ENCODE peak calls at places on chromosomes 11 and 22, in seven cellular contexts. One of them, this sample, is unnamed.

GRCh38 chr22:34587357-34588356 is 478.3 kb upstream of the ISX start:
- DNase-seq in fibroblast of lung: no peak
- DNase-seq in psoas muscle: no peak
- DNase-seq in omental fat pad: no peak
- DNase-seq in cardiac fibroblast: no peak
- DNase-seq in endodermal cell: no peak
- DNase-seq in AG09319: no peak
- DNase-seq in this sample: no peak

GRCh38 chr11:19577849-19578619 is 134.6 kb upstream of the NAV2 start:
- DNase-seq in fibroblast of lung: peak; percentile 26
- DNase-seq in psoas muscle: peak; percentile 33
- DNase-seq in omental fat pad: no peak
- DNase-seq in cardiac fibroblast: peak; percentile 89
- DNase-seq in endodermal cell: no peak
- DNase-seq in AG09319: no peak
- DNase-seq in this sample: peak; percentile 77

GRCh38 chr22:17371446-17371845 is 2.2 kb downstream of the CECR2 start:
- DNase-seq in fibroblast of lung: no peak
- DNase-seq in psoas muscle: no peak
- DNase-seq in omental fat pad: no peak
- DNase-seq in cardiac fibroblast: no peak
- DNase-seq in endodermal cell: no peak
- DNase-seq in AG09319: no peak
- DNase-seq in this sample: no peak

GRCh38 chr11:88171982-88172381 is 3.3 kb downstream of the RAB38 start:
- DNase-seq in fibroblast of lung: no peak
- DNase-seq in psoas muscle: no peak
- DNase-seq in omental fat pad: no peak
- DNase-seq in cardiac fibroblast: no peak
- DNase-seq in endodermal cell: no peak
- DNase-seq in AG09319: no peak
- DNase-seq in this sample: peak; percentile 35

GRCh38 chr11:127825185-127825584 is 762.2 kb downstream of the ETS1 start:
- DNase-seq in fibroblast of lung: no peak
- DNase-seq in psoas muscle: no peak
- DNase-seq in omental fat pad: no peak
- DNase-seq in cardiac fibroblast: no peak
- DNase-seq in endodermal cell: no peak
- DNase-seq in AG09319: no peak
- DNase-seq in this sample: no peak

GRCh38 chr11:22928207-22928917 is 68.1 kb upstream of the CCDC179 start:
- DNase-seq in fibroblast of lung: no peak
- DNase-seq in psoas muscle: no peak
- DNase-seq in omental fat pad: no peak
- DNase-seq in cardiac fibroblast: no peak
- DNase-seq in endodermal cell: no peak
- DNase-seq in AG09319: no peak
- DNase-seq in this sample: no peak

GRCh38 chr22:35684270-35684700 is 33.4 kb upstream of the APOL5 start:
- DNase-seq in fibroblast of lung: peak; percentile 81
- DNase-seq in psoas muscle: no peak
- DNase-seq in omental fat pad: no peak
- DNase-seq in cardiac fibroblast: peak; percentile 77
- DNase-seq in endodermal cell: peak; percentile 75
- DNase-seq in AG09319: peak; percentile 29
- DNase-seq in this sample: peak; percentile 66

GRCh38 chr11:74325649-74326645 is 14.5 kb upstream of the P4HA3 start:
- DNase-seq in fibroblast of lung: peak; percentile 98
- DNase-seq in psoas muscle: peak; percentile 85
- DNase-seq in omental fat pad: no peak
- DNase-seq in cardiac fibroblast: peak; percentile 98
- DNase-seq in endodermal cell: no peak
- DNase-seq in AG09319: peak; percentile 78
- DNase-seq in this sample: peak; percentile 91

GRCh38 chr22:50553310-50553709 is 7.6 kb downstream of the KLHDC7B start:
- DNase-seq in fibroblast of lung: no peak
- DNase-seq in psoas muscle: no peak
- DNase-seq in omental fat pad: no peak
- DNase-seq in cardiac fibroblast: no peak
- DNase-seq in endodermal cell: no peak
- DNase-seq in AG09319: no peak
- DNase-seq in this sample: no peak

GRCh38 chr11:106399624-106400023 is 322.2 kb downstream of the AASDHPPT start:
- DNase-seq in fibroblast of lung: no peak
- DNase-seq in psoas muscle: no peak
- DNase-seq in omental fat pad: no peak
- DNase-seq in cardiac fibroblast: no peak
- DNase-seq in endodermal cell: no peak
- DNase-seq in AG09319: no peak
- DNase-seq in this sample: no peak

GRCh38 chr11:47991894-47992293 is 11.5 kb downstream of the PTPRJ start:
- DNase-seq in fibroblast of lung: no peak
- DNase-seq in psoas muscle: no peak
- DNase-seq in omental fat pad: no peak
- DNase-seq in cardiac fibroblast: no peak
- DNase-seq in endodermal cell: no peak
- DNase-seq in AG09319: no peak
- DNase-seq in this sample: no peak

GRCh38 chr11:12174145-12175143 is 64.1 kb downstream of the MICAL2 start:
- DNase-seq in fibroblast of lung: no peak
- DNase-seq in psoas muscle: no peak
- DNase-seq in omental fat pad: no peak
- DNase-seq in cardiac fibroblast: no peak
- DNase-seq in endodermal cell: no peak
- DNase-seq in AG09319: no peak
- DNase-seq in this sample: peak; percentile 75

GRCh38 chr22:40326905-40327735 is 19.2 kb upstream of the ADSL start:
- DNase-seq in fibroblast of lung: peak; percentile 68
- DNase-seq in psoas muscle: no peak
- DNase-seq in omental fat pad: no peak
- DNase-seq in cardiac fibroblast: peak; percentile 21
- DNase-seq in endodermal cell: peak; percentile 68
- DNase-seq in AG09319: no peak
- DNase-seq in this sample: no peak

GRCh38 chr22:23241562-23242472 is 61.5 kb downstream of the BCR start:
- DNase-seq in fibroblast of lung: no peak
- DNase-seq in psoas muscle: no peak
- DNase-seq in omental fat pad: no peak
- DNase-seq in cardiac fibroblast: no peak
- DNase-seq in endodermal cell: no peak
- DNase-seq in AG09319: no peak
- DNase-seq in this sample: no peak

GRCh38 chr22:23242473-23243001 is 62.2 kb downstream of the BCR start:
- DNase-seq in fibroblast of lung: no peak
- DNase-seq in psoas muscle: no peak
- DNase-seq in omental fat pad: no peak
- DNase-seq in cardiac fibroblast: peak; percentile 27
- DNase-seq in endodermal cell: peak; percentile 98
- DNase-seq in AG09319: no peak
- DNase-seq in this sample: no peak

GRCh38 chr22:23238707-23239106 is 58.4 kb downstream of the BCR start:
- DNase-seq in fibroblast of lung: no peak
- DNase-seq in psoas muscle: no peak
- DNase-seq in omental fat pad: no peak
- DNase-seq in cardiac fibroblast: no peak
- DNase-seq in endodermal cell: no peak
- DNase-seq in AG09319: no peak
- DNase-seq in this sample: no peak

GRCh38 chr22:23239429-23239828 is 59.1 kb downstream of the BCR start:
- DNase-seq in fibroblast of lung: no peak
- DNase-seq in psoas muscle: no peak
- DNase-seq in omental fat pad: no peak
- DNase-seq in cardiac fibroblast: no peak
- DNase-seq in endodermal cell: no peak
- DNase-seq in AG09319: no peak
- DNase-seq in this sample: no peak

GRCh38 chr22:23240639-23241389 is 60.5 kb downstream of the BCR start:
- DNase-seq in fibroblast of lung: no peak
- DNase-seq in psoas muscle: no peak
- DNase-seq in omental fat pad: no peak
- DNase-seq in cardiac fibroblast: peak; percentile 32
- DNase-seq in endodermal cell: peak; percentile 81
- DNase-seq in AG09319: no peak
- DNase-seq in this sample: no peak
- TF ChIP-seq CTCF in fibroblast of lung: no peak
- TF ChIP-seq CTCF in psoas muscle: peak; percentile 12
- TF ChIP-seq CTCF in omental fat pad: no peak
- TF ChIP-seq CTCF in cardiac fibroblast: peak; percentile 49
- TF ChIP-seq CTCF in endodermal cell: peak; percentile 71
- TF ChIP-seq CTCF in AG09319: no peak
- TF ChIP-seq CTCF in this sample: peak; percentile 31

GRCh38 chr11:93614111-93614784 is 47.2 kb upstream of the CEP295 start:
- DNase-seq in fibroblast of lung: no peak
- DNase-seq in psoas muscle: no peak
- DNase-seq in omental fat pad: no peak
- DNase-seq in cardiac fibroblast: no peak
- DNase-seq in endodermal cell: peak; percentile 59
- DNase-seq in AG09319: no peak
- DNase-seq in this sample: no peak
- TF ChIP-seq CTCF in fibroblast of lung: peak; percentile 7
- TF ChIP-seq CTCF in psoas muscle: no peak
- TF ChIP-seq CTCF in omental fat pad: no peak
- TF ChIP-seq CTCF in cardiac fibroblast: peak; percentile 25
- TF ChIP-seq CTCF in endodermal cell: peak; percentile 72
- TF ChIP-seq CTCF in AG09319: no peak
- TF ChIP-seq CTCF in this sample: peak; percentile 9

GRCh38 chr11:843818-844692 is 1.4 kb downstream of the TSPAN4 start:
- DNase-seq in fibroblast of lung: peak; percentile 96
- DNase-seq in psoas muscle: peak; percentile 95
- DNase-seq in omental fat pad: peak; percentile 76
- DNase-seq in cardiac fibroblast: peak; percentile 99
- DNase-seq in endodermal cell: peak; percentile 96
- DNase-seq in AG09319: peak; percentile 92
- DNase-seq in this sample: peak; percentile 98

GRCh38 chr11:844693-845644 is 2.3 kb downstream of the TSPAN4 start:
- DNase-seq in fibroblast of lung: peak; percentile 98
- DNase-seq in psoas muscle: peak; percentile 90
- DNase-seq in omental fat pad: peak; percentile 79
- DNase-seq in cardiac fibroblast: peak; percentile 99
- DNase-seq in endodermal cell: peak; percentile 96
- DNase-seq in AG09319: peak; percentile 96
- DNase-seq in this sample: peak; percentile 93

GRCh38 chr11:841981-842369 is 354 bp downstream of the POLR2L start:
- DNase-seq in fibroblast of lung: no peak
- DNase-seq in psoas muscle: no peak
- DNase-seq in omental fat pad: no peak
- DNase-seq in cardiac fibroblast: no peak
- DNase-seq in endodermal cell: no peak
- DNase-seq in AG09319: no peak
- DNase-seq in this sample: no peak

GRCh38 chr11:842370-843002 is at the start of the genes POLR2L and TSPAN4:
- DNase-seq in fibroblast of lung: peak; percentile 86
- DNase-seq in psoas muscle: peak; percentile 93
- DNase-seq in omental fat pad: peak; percentile 78
- DNase-seq in cardiac fibroblast: peak; percentile 94
- DNase-seq in endodermal cell: peak; percentile 96
- DNase-seq in AG09319: peak; percentile 74
- DNase-seq in this sample: peak; percentile 88

DNA sequence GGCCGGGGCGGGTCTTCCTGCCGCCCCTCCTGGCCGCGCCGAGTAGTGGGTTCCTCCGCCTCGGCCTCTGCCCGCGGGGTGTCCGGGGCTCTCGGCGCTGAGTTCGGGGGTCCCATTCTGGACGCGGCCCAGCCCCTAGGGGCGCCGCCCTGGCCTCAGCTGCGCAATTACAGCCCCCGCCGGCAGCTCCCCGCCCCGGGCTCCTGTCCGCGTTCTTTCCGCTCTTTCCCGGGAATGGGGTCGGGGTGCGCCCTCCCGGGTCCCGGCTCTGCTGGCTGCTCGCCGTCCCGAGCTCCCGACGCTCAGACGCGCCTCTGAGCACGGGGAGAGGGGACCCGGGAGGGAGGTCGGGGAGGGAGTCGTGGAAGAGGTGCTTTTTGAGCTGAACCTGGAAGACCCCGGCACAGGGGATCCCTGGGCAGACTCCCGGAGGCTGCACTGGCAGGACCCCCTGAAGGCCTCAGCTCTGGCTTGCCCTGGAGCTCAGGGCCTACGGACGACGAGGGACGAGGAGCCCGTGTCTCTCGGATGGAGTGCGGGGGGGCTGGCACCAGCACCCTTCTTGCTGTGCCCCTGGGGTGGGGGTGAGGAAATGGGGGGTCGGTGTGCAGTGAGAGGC is 543 bp downstream of the TSPAN4 start:
- DNase-seq in fibroblast of lung: no peak
- DNase-seq in psoas muscle: no peak
- DNase-seq in omental fat pad: no peak
- DNase-seq in cardiac fibroblast: no peak
- DNase-seq in endodermal cell: peak; percentile 74
- DNase-seq in AG09319: no peak
- DNase-seq in this sample: no peak
- TF ChIP-seq CTCF in fibroblast of lung: no peak
- TF ChIP-seq CTCF in psoas muscle: no peak
- TF ChIP-seq CTCF in omental fat pad: no peak
- TF ChIP-seq CTCF in cardiac fibroblast: no peak
- TF ChIP-seq CTCF in endodermal cell: peak; percentile 51
- TF ChIP-seq CTCF in AG09319: no peak
- TF ChIP-seq CTCF in this sample: no peak

GRCh38 chr11:14914536-14914935 is 22.5 kb upstream of the CYP2R1 start:
- DNase-seq in fibroblast of lung: no peak
- DNase-seq in psoas muscle: no peak
- DNase-seq in omental fat pad: no peak
- DNase-seq in cardiac fibroblast: no peak
- DNase-seq in endodermal cell: no peak
- DNase-seq in AG09319: no peak
- DNase-seq in this sample: no peak
- TF ChIP-seq CTCF in fibroblast of lung: no peak
- TF ChIP-seq CTCF in psoas muscle: no peak
- TF ChIP-seq CTCF in omental fat pad: no peak
- TF ChIP-seq CTCF in cardiac fibroblast: no peak
- TF ChIP-seq CTCF in endodermal cell: no peak
- TF ChIP-seq CTCF in AG09319: no peak
- TF ChIP-seq CTCF in this sample: no peak

This sample was measured in foreskin fibroblast.